ENCODE peak calls at places on chromosome 4, in six cellular contexts. I, Z, B, N, Q and L are unnamed samples.

GRCh38 chr4:86910369-86910768 is 18.1 kb upstream of the C4orf36 start:
- DNase-seq in I (no peak), Z (no peak), N (no peak), Q (no peak), B (peak), L (no peak)

GRCh38 chr4:78056265-78057129 is 626 bp upstream of the FRAS1 start:
- DNase-seq in N (peak), Q (peak), I (peak), B (no peak), Z (peak), L (peak)

GRCh38 chr4:74056114-74056857 is 17.8 kb upstream of the CXCL3 start:
- DNase-seq in Z (no peak), Q (no peak), N (no peak), I (no peak), B (peak), L (no peak)

GRCh38 chr4:89570931-89571330 is 263.3 kb upstream of the GPRIN3 start:
- DNase-seq in Z (no peak), N (no peak), B (no peak), I (no peak), Q (no peak), L (no peak)

GRCh38 chr4:160825644-160826338 is 1338.0 kb downstream of the FSTL5 start:
- DNase-seq in Q (no peak), N (no peak), B (peak), I (no peak), Z (no peak), L (no peak)

GRCh38 chr4:75916091-75916661 is 13.9 kb upstream of the PPEF2 start:
- DNase-seq in Z (no peak), N (peak), B (peak), I (no peak), Q (no peak), L (no peak)

GRCh38 chr4:84879651-84880200 is 86.8 kb downstream of the WDFY3 start:
- DNase-seq in Q (no peak), N (no peak), B (no peak), I (no peak), Z (no peak), L (no peak)

GRCh38 chr4:176780995-176781738 is 11.6 kb downstream of the VEGFC start:
- DNase-seq in Q (no peak), N (no peak), I (no peak), B (no peak), Z (no peak), L (no peak)

GRCh38 chr4:159312236-159312635 is 209.4 kb downstream of the RAPGEF2 start:
- DNase-seq in Z (no peak), N (no peak), Q (no peak), B (no peak), I (no peak), L (no peak)

GRCh38 chr4:42482516-42483327 is 85.4 kb downstream of the SHISA3 start:
- DNase-seq in N (peak), Z (no peak), I (no peak), Q (no peak), B (no peak), L (no peak)

GRCh38 chr4:53573696-53574095 is 17.6 kb downstream of the LNX1 start:
- DNase-seq in B (no peak), Z (no peak), I (no peak), Q (no peak), N (no peak), L (no peak)

GRCh38 chr4:155899891-155900290 is 3.6 kb upstream of the TDO2 start:
- DNase-seq in N (no peak), Z (no peak), Q (no peak), B (no peak), I (no peak), L (no peak)

GRCh38 chr4:151165205-151166000 is 66.0 kb downstream of the RPS3A start:
- DNase-seq in N (no peak), Z (no peak), Q (no peak), B (no peak), I (no peak), L (no peak)

GRCh38 chr4:145217339-145217738 is 37.0 kb upstream of the OTUD4 start:
- DNase-seq in Q (no peak), Z (no peak), N (no peak), I (no peak), B (peak), L (no peak)

GRCh38 chr4:104860227-104861123 is 286.2 kb upstream of the TET2 start:
- DNase-seq in Q (no peak), N (peak), B (peak), Z (peak), I (peak), L (no peak)

GRCh38 chr4:29277381-29277780 is 1442.8 kb upstream of the PCDH7 start:
- DNase-seq in Z (no peak), Q (no peak), B (no peak), N (no peak), I (peak), L (no peak)

GRCh38 chr4:100811046-100811445 is 293.2 kb upstream of the EMCN start:
- DNase-seq in N (no peak), Q (no peak), Z (no peak), I (no peak), B (no peak), L (no peak)

GRCh38 chr4:34469518-34469917 is 1774.8 kb downstream of the ARAP2 start:
- DNase-seq in B (no peak), I (no peak), Z (no peak), N (no peak), Q (no peak), L (no peak)

GRCh38 chr4:31068257-31069075 is 348.3 kb downstream of the PCDH7 start:
- DNase-seq in Z (no peak), I (no peak), B (no peak), Q (no peak), N (no peak), L (no peak)

GRCh38 chr4:8311096-8312068 is 41.8 kb downstream of the HTRA3 start:
- DNase-seq in N (no peak), I (no peak), Z (no peak), B (no peak), Q (no peak), L (no peak)

GRCh38 chr4:138789796-138790195 is 225.8 kb upstream of the NOCT start:
- DNase-seq in N (no peak), Z (no peak), Q (no peak), I (no peak), B (no peak), L (no peak)

GRCh38 chr4:13084210-13084609 is 399.9 kb downstream of the RAB28 start:
- DNase-seq in I (no peak), Z (no peak), N (no peak), B (no peak), Q (no peak), L (no peak)

GRCh38 chr4:36053931-36054330 is 190.4 kb downstream of the ARAP2 start:
- DNase-seq in Z (no peak), B (no peak), I (no peak), Q (no peak), N (peak), L (no peak)

GRCh38 chr4:87304659-87305277 is 17.9 kb downstream of the HSD17B13 start:
- DNase-seq in Z (no peak), N (no peak), B (no peak), I (no peak), Q (no peak), L (no peak)

GRCh38 chr4:86302242-86302641 is 57.6 kb downstream of the MAPK10 start:
- DNase-seq in I (no peak), B (no peak), Q (peak), Z (peak), N (peak), L (no peak)

GRCh38 chr4:157821814-157822213 is 351.0 kb downstream of the GASK1B start:
- DNase-seq in B (no peak), N (no peak), I (no peak), Z (no peak), Q (no peak), L (no peak)

GRCh38 chr4:10063544-10064300 is 42.4 kb upstream of the SLC2A9 start:
- DNase-seq in I (no peak), Q (peak), N (peak), Z (peak), B (peak), L (peak)